ENCODE peak calls at places on chromosomes 13 and 19, in nine cellular contexts. One of them, this sample, is unnamed.

GRCh38 chr19:44142014-44142523 is 715 bp downstream of the ZNF234 start:
- DNase-seq in A549: no peak
- DNase-seq in cardiac muscle cell: peak
- DNase-seq in fibroblast of the aortic adventitia: peak
- DNase-seq in brain microvascular endothelial cell: peak
- DNase-seq in GM10248: no peak
- DNase-seq in bronchial epithelial cell: peak
- DNase-seq in stomach: no peak
- DNase-seq in HFFc6: peak
- DNase-seq in this sample: no peak

GRCh38 chr19:13691569-13691968 is 72.8 kb upstream of the MRI1 start:
- DNase-seq in A549: no peak
- DNase-seq in cardiac muscle cell: no peak
- DNase-seq in fibroblast of the aortic adventitia: no peak
- DNase-seq in brain microvascular endothelial cell: no peak
- DNase-seq in GM10248: no peak
- DNase-seq in bronchial epithelial cell: no peak
- DNase-seq in stomach: no peak
- DNase-seq in HFFc6: no peak
- DNase-seq in this sample: no peak

GRCh38 chr13:74641586-74641985 is 507.4 kb upstream of the KLF12 start:
- DNase-seq in A549: no peak
- DNase-seq in cardiac muscle cell: no peak
- DNase-seq in fibroblast of the aortic adventitia: peak
- DNase-seq in brain microvascular endothelial cell: peak
- DNase-seq in GM10248: no peak
- DNase-seq in bronchial epithelial cell: peak
- DNase-seq in stomach: no peak
- DNase-seq in HFFc6: peak
- DNase-seq in this sample: no peak

GRCh38 chr19:44753932-44754742 is 5.6 kb downstream of the BCL3 start:
- DNase-seq in A549: peak
- DNase-seq in cardiac muscle cell: peak
- DNase-seq in fibroblast of the aortic adventitia: peak
- DNase-seq in brain microvascular endothelial cell: peak
- DNase-seq in GM10248: peak
- DNase-seq in bronchial epithelial cell: peak
- DNase-seq in stomach: peak
- DNase-seq in HFFc6: peak
- DNase-seq in this sample: peak

GRCh38 chr13:111491021-111491420 is 170.6 kb downstream of the TEX29 start:
- DNase-seq in A549: no peak
- DNase-seq in cardiac muscle cell: no peak
- DNase-seq in fibroblast of the aortic adventitia: no peak
- DNase-seq in brain microvascular endothelial cell: no peak
- DNase-seq in GM10248: no peak
- DNase-seq in bronchial epithelial cell: no peak
- DNase-seq in stomach: peak
- DNase-seq in HFFc6: no peak
- DNase-seq in this sample: no peak

GRCh38 chr19:42295831-42296525 is 6.0 kb upstream of the PRR19 start:
- DNase-seq in A549: peak
- DNase-seq in cardiac muscle cell: peak
- DNase-seq in fibroblast of the aortic adventitia: peak
- DNase-seq in brain microvascular endothelial cell: no peak
- DNase-seq in GM10248: peak
- DNase-seq in bronchial epithelial cell: peak
- DNase-seq in stomach: peak
- DNase-seq in HFFc6: peak
- DNase-seq in this sample: peak

GRCh38 chr19:57566396-57567256 is 7.0 kb upstream of the ZNF550 start:
- DNase-seq in A549: peak
- DNase-seq in cardiac muscle cell: peak
- DNase-seq in fibroblast of the aortic adventitia: peak
- DNase-seq in brain microvascular endothelial cell: no peak
- DNase-seq in GM10248: no peak
- DNase-seq in bronchial epithelial cell: peak
- DNase-seq in stomach: no peak
- DNase-seq in HFFc6: no peak
- DNase-seq in this sample: no peak

GRCh38 chr19:30696514-30696913 is 324.3 kb downstream of the ZNF536 start:
- DNase-seq in A549: peak
- DNase-seq in cardiac muscle cell: peak
- DNase-seq in fibroblast of the aortic adventitia: peak
- DNase-seq in brain microvascular endothelial cell: no peak
- DNase-seq in GM10248: no peak
- DNase-seq in bronchial epithelial cell: no peak
- DNase-seq in stomach: no peak
- DNase-seq in HFFc6: no peak
- DNase-seq in this sample: no peak

GRCh38 chr19:54209058-54209747 is 8.5 kb downstream of the RPS9 start:
- DNase-seq in A549: peak
- DNase-seq in cardiac muscle cell: no peak
- DNase-seq in fibroblast of the aortic adventitia: no peak
- DNase-seq in brain microvascular endothelial cell: no peak
- DNase-seq in GM10248: no peak
- DNase-seq in bronchial epithelial cell: no peak
- DNase-seq in stomach: no peak
- DNase-seq in HFFc6: no peak
- DNase-seq in this sample: no peak

GRCh38 chr13:70668293-70668692 is 560.0 kb upstream of the KLHL1 start:
- DNase-seq in A549: no peak
- DNase-seq in cardiac muscle cell: no peak
- DNase-seq in fibroblast of the aortic adventitia: no peak
- DNase-seq in brain microvascular endothelial cell: no peak
- DNase-seq in GM10248: no peak
- DNase-seq in bronchial epithelial cell: peak
- DNase-seq in stomach: no peak
- DNase-seq in HFFc6: no peak
- DNase-seq in this sample: no peak

GRCh38 chr19:10044390-10044789 is 31.1 kb downstream of the RDH8 start:
- DNase-seq in A549: peak
- DNase-seq in cardiac muscle cell: no peak
- DNase-seq in fibroblast of the aortic adventitia: no peak
- DNase-seq in brain microvascular endothelial cell: no peak
- DNase-seq in GM10248: no peak
- DNase-seq in bronchial epithelial cell: no peak
- DNase-seq in stomach: no peak
- DNase-seq in HFFc6: no peak
- DNase-seq in this sample: no peak

GRCh38 chr13:113736258-113736731 is 22.7 kb upstream of the TMEM255B start:
- DNase-seq in A549: no peak
- DNase-seq in cardiac muscle cell: no peak
- DNase-seq in fibroblast of the aortic adventitia: no peak
- DNase-seq in brain microvascular endothelial cell: no peak
- DNase-seq in GM10248: no peak
- DNase-seq in bronchial epithelial cell: no peak
- DNase-seq in stomach: no peak
- DNase-seq in HFFc6: no peak
- DNase-seq in this sample: no peak

GRCh38 chr19:57583104-57583520 is 833 bp upstream of the ZIK1 start:
- DNase-seq in A549: no peak
- DNase-seq in cardiac muscle cell: no peak
- DNase-seq in fibroblast of the aortic adventitia: no peak
- DNase-seq in brain microvascular endothelial cell: no peak
- DNase-seq in GM10248: no peak
- DNase-seq in bronchial epithelial cell: no peak
- DNase-seq in stomach: no peak
- DNase-seq in HFFc6: no peak
- DNase-seq in this sample: no peak

GRCh38 chr13:27961227-27962085 is 7.7 kb downstream of the CDX2 start:
- DNase-seq in A549: no peak
- DNase-seq in cardiac muscle cell: no peak
- DNase-seq in fibroblast of the aortic adventitia: no peak
- DNase-seq in brain microvascular endothelial cell: no peak
- DNase-seq in GM10248: no peak
- DNase-seq in bronchial epithelial cell: no peak
- DNase-seq in stomach: no peak
- DNase-seq in HFFc6: no peak
- DNase-seq in this sample: no peak

GRCh38 chr13:101397742-101398141 is 18.6 kb downstream of the NALCN start:
- DNase-seq in A549: peak
- DNase-seq in cardiac muscle cell: no peak
- DNase-seq in fibroblast of the aortic adventitia: peak
- DNase-seq in brain microvascular endothelial cell: peak
- DNase-seq in GM10248: no peak
- DNase-seq in bronchial epithelial cell: peak
- DNase-seq in stomach: no peak
- DNase-seq in HFFc6: peak
- DNase-seq in this sample: no peak

GRCh38 chr13:73449258-73449657 is 390.5 kb downstream of the KLF5 start:
- DNase-seq in A549: peak
- DNase-seq in cardiac muscle cell: no peak
- DNase-seq in fibroblast of the aortic adventitia: peak
- DNase-seq in brain microvascular endothelial cell: no peak
- DNase-seq in GM10248: no peak
- DNase-seq in bronchial epithelial cell: peak
- DNase-seq in stomach: no peak
- DNase-seq in HFFc6: peak
- DNase-seq in this sample: no peak

GRCh38 chr13:78298657-78299056 is 304.7 kb downstream of the POU4F1 start:
- DNase-seq in A549: no peak
- DNase-seq in cardiac muscle cell: no peak
- DNase-seq in fibroblast of the aortic adventitia: no peak
- DNase-seq in brain microvascular endothelial cell: no peak
- DNase-seq in GM10248: no peak
- DNase-seq in bronchial epithelial cell: peak
- DNase-seq in stomach: no peak
- DNase-seq in HFFc6: no peak
- DNase-seq in this sample: no peak

GRCh38 chr13:44373601-44374347 is at the start of gene SERP2:
- DNase-seq in A549: no peak
- DNase-seq in cardiac muscle cell: peak
- DNase-seq in fibroblast of the aortic adventitia: peak
- DNase-seq in brain microvascular endothelial cell: no peak
- DNase-seq in GM10248: no peak
- DNase-seq in bronchial epithelial cell: no peak
- DNase-seq in stomach: no peak
- DNase-seq in HFFc6: no peak
- DNase-seq in this sample: no peak

GRCh38 chr19:49843265-49843664 is 7.7 kb upstream of the PTOV1 start:
- DNase-seq in A549: no peak
- DNase-seq in cardiac muscle cell: no peak
- DNase-seq in fibroblast of the aortic adventitia: no peak
- DNase-seq in brain microvascular endothelial cell: no peak
- DNase-seq in GM10248: peak
- DNase-seq in bronchial epithelial cell: no peak
- DNase-seq in stomach: no peak
- DNase-seq in HFFc6: no peak
- DNase-seq in this sample: no peak
- TF ChIP-seq CTCF in A549: no peak
- TF ChIP-seq CTCF in cardiac muscle cell: no peak
- TF ChIP-seq CTCF in fibroblast of the aortic adventitia: no peak
- TF ChIP-seq CTCF in brain microvascular endothelial cell: no peak
- TF ChIP-seq CTCF in GM10248: no peak
- TF ChIP-seq CTCF in bronchial epithelial cell: no peak
- TF ChIP-seq CTCF in stomach: no peak
- TF ChIP-seq CTCF in HFFc6: no peak
- TF ChIP-seq CTCF in this sample: no peak

DNA sequence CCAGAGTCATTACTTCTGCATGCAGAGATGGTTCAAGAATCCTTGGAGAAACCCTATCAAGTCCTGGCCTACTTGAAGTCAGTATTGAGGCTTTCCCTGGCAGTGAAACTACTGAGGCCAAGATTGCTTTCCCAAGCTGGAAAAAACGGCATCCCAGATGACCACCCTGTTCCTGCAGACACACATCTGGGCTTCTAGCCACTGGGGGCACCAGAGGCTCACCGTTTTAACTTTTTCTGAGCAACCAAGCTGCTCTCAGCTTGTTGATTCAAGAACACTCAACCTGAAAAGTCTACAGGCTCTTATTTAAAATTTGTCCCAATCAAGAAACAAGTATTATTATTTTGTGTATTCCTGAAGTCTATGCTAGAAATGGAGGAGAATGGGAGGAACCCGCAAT is 66.6 kb downstream of the SPRYD7 start:
- DNase-seq in A549: peak
- DNase-seq in cardiac muscle cell: peak
- DNase-seq in fibroblast of the aortic adventitia: peak
- DNase-seq in brain microvascular endothelial cell: peak
- DNase-seq in GM10248: no peak
- DNase-seq in bronchial epithelial cell: peak
- DNase-seq in stomach: no peak
- DNase-seq in HFFc6: peak
- DNase-seq in this sample: no peak
- TF ChIP-seq CTCF in A549: peak
- TF ChIP-seq CTCF in cardiac muscle cell: peak
- TF ChIP-seq CTCF in fibroblast of the aortic adventitia: peak
- TF ChIP-seq CTCF in brain microvascular endothelial cell: peak
- TF ChIP-seq CTCF in GM10248: no peak
- TF ChIP-seq CTCF in bronchial epithelial cell: no peak
- TF ChIP-seq CTCF in stomach: no peak
- TF ChIP-seq CTCF in HFFc6: peak
- TF ChIP-seq CTCF in this sample: no peak

GRCh38 chr19:861099-861755 is 1.8 kb downstream of the CFD start:
- DNase-seq in A549: no peak
- DNase-seq in cardiac muscle cell: no peak
- DNase-seq in fibroblast of the aortic adventitia: no peak
- DNase-seq in brain microvascular endothelial cell: no peak
- DNase-seq in GM10248: no peak
- DNase-seq in bronchial epithelial cell: no peak
- DNase-seq in stomach: no peak
- DNase-seq in HFFc6: no peak
- DNase-seq in this sample: no peak

GRCh38 chr19:863305-863620 is 3.8 kb downstream of the CFD start:
- DNase-seq in A549: no peak
- DNase-seq in cardiac muscle cell: no peak
- DNase-seq in fibroblast of the aortic adventitia: no peak
- DNase-seq in brain microvascular endothelial cell: no peak
- DNase-seq in GM10248: no peak
- DNase-seq in bronchial epithelial cell: no peak
- DNase-seq in stomach: no peak
- DNase-seq in HFFc6: no peak
- DNase-seq in this sample: no peak

GRCh38 chr19:860481-861098 is 1.1 kb downstream of the CFD start:
- DNase-seq in A549: peak
- DNase-seq in cardiac muscle cell: peak
- DNase-seq in fibroblast of the aortic adventitia: peak
- DNase-seq in brain microvascular endothelial cell: no peak
- DNase-seq in GM10248: peak
- DNase-seq in bronchial epithelial cell: peak
- DNase-seq in stomach: peak
- DNase-seq in HFFc6: peak
- DNase-seq in this sample: peak

GRCh38 chr19:862529-863304 is 3.3 kb downstream of the CFD start:
- DNase-seq in A549: peak
- DNase-seq in cardiac muscle cell: peak
- DNase-seq in fibroblast of the aortic adventitia: no peak
- DNase-seq in brain microvascular endothelial cell: peak
- DNase-seq in GM10248: peak
- DNase-seq in bronchial epithelial cell: peak
- DNase-seq in stomach: peak
- DNase-seq in HFFc6: peak
- DNase-seq in this sample: peak

GRCh38 chr19:861756-862528 is 2.5 kb downstream of the CFD start:
- DNase-seq in A549: peak
- DNase-seq in cardiac muscle cell: peak
- DNase-seq in fibroblast of the aortic adventitia: no peak
- DNase-seq in brain microvascular endothelial cell: no peak
- DNase-seq in GM10248: peak
- DNase-seq in bronchial epithelial cell: peak
- DNase-seq in stomach: no peak
- DNase-seq in HFFc6: no peak
- DNase-seq in this sample: peak
- TF ChIP-seq CTCF in A549: no peak
- TF ChIP-seq CTCF in cardiac muscle cell: no peak
- TF ChIP-seq CTCF in fibroblast of the aortic adventitia: peak
- TF ChIP-seq CTCF in brain microvascular endothelial cell: peak
- TF ChIP-seq CTCF in GM10248: no peak
- TF ChIP-seq CTCF in bronchial epithelial cell: peak
- TF ChIP-seq CTCF in stomach: no peak
- TF ChIP-seq CTCF in HFFc6: peak
- TF ChIP-seq CTCF in this sample: no peak

GRCh38 chr19:20558011-20558410 is 7.6 kb downstream of the ZNF737 start:
- DNase-seq in A549: no peak
- DNase-seq in cardiac muscle cell: no peak
- DNase-seq in fibroblast of the aortic adventitia: no peak
- DNase-seq in brain microvascular endothelial cell: no peak
- DNase-seq in GM10248: no peak
- DNase-seq in bronchial epithelial cell: no peak
- DNase-seq in stomach: no peak
- DNase-seq in HFFc6: no peak
- DNase-seq in this sample: no peak
- TF ChIP-seq CTCF in A549: no peak
- TF ChIP-seq CTCF in cardiac muscle cell: no peak
- TF ChIP-seq CTCF in fibroblast of the aortic adventitia: no peak
- TF ChIP-seq CTCF in brain microvascular endothelial cell: no peak
- TF ChIP-seq CTCF in GM10248: no peak
- TF ChIP-seq CTCF in bronchial epithelial cell: no peak
- TF ChIP-seq CTCF in stomach: no peak
- TF ChIP-seq CTCF in HFFc6: peak
- TF ChIP-seq CTCF in this sample: no peak